ENCODE peak calls at places on chromosomes 6 and 20, in nine cellular contexts. H is tibial nerve; S is osteoblast; Y is lower lobe of right lung; T is aorta; R is PC-3; W is GM23248; D is tibial artery; J is CD4-positive, alpha-beta T cell. M is an unnamed sample.

GRCh38 chr6:10177703-10178102 is 237.2 kb downstream of the TFAP2A start:
- DNase-seq in H (no peak), S (no peak), Y (no peak), T (no peak), R (peak; percentile 73), W (no peak), D (no peak), J (no peak), M (no peak)

GRCh38 chr20:55437778-55438417 is 567.4 kb downstream of the CBLN4 start:
- DNase-seq in H (no peak), S (no peak), Y (no peak), T (no peak), R (no peak), W (no peak), D (no peak), J (no peak), M (no peak)

GRCh38 chr6:87754828-87755227 is 52.8 kb upstream of the AKIRIN2 start:
- DNase-seq in H (no peak), S (no peak), Y (no peak), T (no peak), R (no peak), W (no peak), D (no peak), J (no peak), M (no peak)

GRCh38 chr6:72422126-72422680 is 199.7 kb upstream of the KCNQ5 start:
- DNase-seq in H (no peak), S (peak; percentile 35), Y (no peak), T (no peak), R (peak; percentile 33), W (peak; percentile 74), D (no peak), J (no peak), M (no peak)

GRCh38 chr20:57697540-57697939 is 12.3 kb downstream of the PMEPA1 start:
- DNase-seq in H (no peak), S (no peak), Y (no peak), T (no peak), R (no peak), W (no peak), D (no peak), J (no peak), M (no peak)

GRCh38 chr6:27334141-27334540 is 22.1 kb upstream of the POM121L2 start:
- DNase-seq in H (no peak), S (no peak), Y (no peak), T (no peak), R (no peak), W (no peak), D (no peak), J (no peak), M (no peak)

GRCh38 chr6:33954453-33954852 is 150.7 kb upstream of the MLN start:
- DNase-seq in H (no peak), S (no peak), Y (no peak), T (peak; percentile 37), R (no peak), W (no peak), D (no peak), J (no peak), M (no peak)

GRCh38 chr6:132058975-132059374 is 107.8 kb upstream of the CCN2 start:
- DNase-seq in H (no peak), S (peak; percentile 79), Y (no peak), T (no peak), R (no peak), W (peak; percentile 18), D (no peak), J (no peak), M (no peak)

GRCh38 chr6:28817808-28818145 is 106.0 kb downstream of the TRIM27 start:
- DNase-seq in H (no peak), S (no peak), Y (no peak), T (no peak), R (no peak), W (no peak), D (no peak), J (no peak), M (no peak)

GRCh38 chr6:788058-788457 is 95.1 kb upstream of the EXOC2 start:
- DNase-seq in H (no peak), S (no peak), Y (no peak), T (no peak), R (no peak), W (no peak), D (no peak), J (no peak), M (no peak)

GRCh38 chr20:9474835-9475413 is 39.5 kb upstream of the LAMP5 start:
- DNase-seq in H (no peak), S (peak; percentile 65), Y (no peak), T (no peak), R (peak; percentile 60), W (peak; percentile 55), D (no peak), J (no peak), M (no peak)

GRCh38 chr6:138695193-138695592 is 78.4 kb upstream of the CCDC28A start:
- DNase-seq in H (no peak), S (no peak), Y (no peak), T (no peak), R (no peak), W (no peak), D (no peak), J (no peak), M (no peak)

GRCh38 chr20:25198663-25199363 is 3.3 kb downstream of the ENTPD6 start:
- DNase-seq in H (no peak), S (no peak), Y (no peak), T (peak; percentile 66), R (no peak), W (peak; percentile 70), D (no peak), J (no peak), M (no peak)

GRCh38 chr20:2984956-2985661 is 58.3 kb upstream of the GNRH2 start:
- DNase-seq in H (no peak), S (peak; percentile 72), Y (no peak), T (no peak), R (peak; percentile 46), W (peak; percentile 83), D (no peak), J (no peak), M (no peak)

GRCh38 chr20:58251979-58252591 is 23.6 kb upstream of the ANKRD60 start:
- DNase-seq in H (no peak), S (peak; percentile 85), Y (no peak), T (no peak), R (peak; percentile 99), W (peak; percentile 95), D (no peak), J (no peak), M (no peak)

GRCh38 chr6:82144852-82145332 is 102.7 kb downstream of the IBTK start:
- DNase-seq in H (peak; percentile 37), S (peak; percentile 82), Y (no peak), T (peak; percentile 79), R (peak; percentile 86), W (peak; percentile 91), D (peak; percentile 93), J (no peak), M (no peak)

GRCh38 chr20:51237790-51238189 is 214.9 kb upstream of the KCNG1 start:
- DNase-seq in H (no peak), S (no peak), Y (no peak), T (no peak), R (no peak), W (peak; percentile 24), D (no peak), J (no peak), M (no peak)

GRCh38 chr6:130245267-130245666 is 22.5 kb upstream of the SAMD3 start:
- DNase-seq in H (no peak), S (no peak), Y (no peak), T (no peak), R (no peak), W (no peak), D (no peak), J (no peak), M (no peak)

DNA sequence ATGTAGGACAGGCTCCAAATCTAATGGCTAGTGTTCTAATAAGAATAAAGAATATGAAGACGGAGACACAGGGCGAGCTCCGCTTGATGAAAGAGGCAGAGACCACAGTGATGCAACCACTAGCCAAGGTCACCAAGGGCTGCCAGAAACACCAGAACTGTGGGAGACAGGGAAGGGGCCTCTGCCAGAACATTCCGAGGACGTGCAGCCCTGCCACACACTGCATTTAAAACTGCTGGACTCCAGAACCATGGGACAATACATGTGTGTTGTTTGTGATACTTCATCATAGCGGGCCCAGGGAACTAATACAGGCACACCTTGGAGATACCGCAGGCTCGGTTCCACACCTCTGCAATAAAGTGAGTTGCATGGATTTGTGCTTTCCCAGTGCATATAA is 2.9 kb upstream of the THBS2 start:
- DNase-seq in H (no peak), S (no peak), Y (no peak), T (no peak), R (no peak), W (no peak), D (no peak), J (no peak), M (no peak)
- H3K27me3 ChIP-seq in H (peaks cover 6% of the 10 kb centered on the region), S (no peaks in the 10 kb centered on the region), Y (peaks cover 42% of the 10 kb centered on the region), T (no peaks in the 10 kb centered on the region), R (peaks cover 21% of the 10 kb centered on the region), W (no peaks in the 10 kb centered on the region), D (no peaks in the 10 kb centered on the region), J (peaks cover 43% of the 10 kb centered on the region), M (peaks cover 21% of the 10 kb centered on the region)

GRCh38 chr6:23692184-23692583 is 433.8 kb upstream of the NRSN1 start:
- DNase-seq in H (no peak), S (no peak), Y (no peak), T (no peak), R (peak; percentile 20), W (no peak), D (no peak), J (no peak), M (no peak)

GRCh38 chr6:23690650-23691049 is 435.4 kb upstream of the NRSN1 start:
- DNase-seq in H (no peak), S (no peak), Y (no peak), T (no peak), R (no peak), W (no peak), D (no peak), J (no peak), M (no peak)

DNA sequence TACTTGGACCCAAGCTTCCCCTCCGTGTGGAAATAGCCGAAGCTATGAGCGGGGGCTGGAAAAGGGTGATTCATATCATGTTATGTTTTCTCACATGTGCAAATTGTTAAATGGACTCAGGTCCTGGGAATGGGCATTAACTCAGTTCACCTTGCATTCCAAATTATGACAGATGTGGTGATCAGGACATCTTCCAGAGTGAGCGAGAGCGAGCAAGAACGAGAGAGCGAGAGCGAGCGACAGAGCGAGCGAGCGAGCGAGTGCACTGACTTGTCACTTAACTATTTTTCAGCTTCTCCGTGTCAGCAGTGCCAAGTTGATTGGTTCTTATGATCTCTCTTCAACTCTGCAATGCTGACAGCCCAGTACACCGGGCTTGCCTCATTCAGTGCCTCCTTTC is 437.4 kb upstream of the NRSN1 start:
- DNase-seq in H (no peak), S (no peak), Y (no peak), T (no peak), R (no peak), W (peak; percentile 47), D (no peak), J (no peak), M (no peak)
- H3K27ac ChIP-seq in H (no peak overlapping the region), S (no peak overlapping the region), Y (no peak overlapping the region), T (no peak overlapping the region), R (no peak overlapping the region), W (no peak overlapping the region), D (no peak overlapping the region), J (no peak overlapping the region), M (no peak overlapping the region)

GRCh38 chr6:41451515-41452163 is 94.5 kb upstream of the FOXP4 start:
- DNase-seq in H (no peak), S (peak; percentile 83), Y (no peak), T (peak; percentile 81), R (no peak), W (peak; percentile 83), D (peak; percentile 80), J (no peak), M (no peak)
- H3K27me3 ChIP-seq in H (no peaks in the 10 kb centered on the region), S (peaks cover 30% of the 10 kb centered on the region), Y (no peaks in the 10 kb centered on the region), T (no peaks in the 10 kb centered on the region), R (peaks cover 26% of the 10 kb centered on the region), W (peaks cover 25% of the 10 kb centered on the region), D (no peaks in the 10 kb centered on the region), J (peaks cover 4% of the 10 kb centered on the region), M (peaks cover 11% of the 10 kb centered on the region)

GRCh38 chr6:79607000-79607399 is 24.1 kb upstream of the SH3BGRL2 start:
- DNase-seq in H (no peak), S (no peak), Y (no peak), T (no peak), R (no peak), W (no peak), D (no peak), J (no peak), M (no peak)
- H3K27ac ChIP-seq in H (no peak overlapping the region), S (no peak overlapping the region), Y (no peak overlapping the region), T (no peak overlapping the region), R (no peak overlapping the region), W (no peak overlapping the region), D (no peak overlapping the region), J (no peak overlapping the region), M (no peak overlapping the region)

M was measured in CD8-positive, alpha-beta memory T cell.